ENCODE peak calls at places on chromosome 2, in nine cellular contexts. S is CD4-positive, alpha-beta T cell; X is HepG2; Q is lung; P is Caco-2; E is foreskin fibroblast; O is tibial nerve; I is mesothelial cell of epicardium; R is Calu3. K is an unnamed sample.

GRCh38 chr2:74577448-74577847 is 22.9 kb downstream of the DOK1 start:
- DNase-seq in P (no peak), R (no peak), Q (no peak), I (no peak), X (no peak), O (no peak), S (no peak), E (peak), K (no peak)

GRCh38 chr2:52931660-52932059 is 835.9 kb upstream of the CHAC2 start:
- DNase-seq in R (no peak), S (no peak), I (no peak), Q (no peak), P (no peak), O (no peak), E (no peak), X (no peak), K (no peak)

GRCh38 chr2:42567806-42568429 is 514 bp upstream of the MTA3 start:
- DNase-seq in S (peak), Q (peak), X (peak), O (no peak), I (peak), P (peak), R (peak), E (peak), K (no peak)

GRCh38 chr2:233093721-233094120 is 33.6 kb downstream of the INPP5D start:
- DNase-seq in I (no peak), S (no peak), X (no peak), Q (no peak), E (no peak), R (no peak), O (no peak), P (no peak), K (no peak)

GRCh38 chr2:47015206-47015605 is 99.6 kb upstream of the MCFD2 start:
- DNase-seq in X (peak), P (no peak), I (no peak), O (no peak), Q (no peak), S (no peak), R (peak), E (no peak), K (no peak)

GRCh38 chr2:168457177-168457905 is 1.3 kb downstream of the CERS6 start:
- DNase-seq in R (no peak), S (no peak), P (no peak), Q (no peak), X (no peak), I (no peak), O (no peak), E (no peak), K (peak)

GRCh38 chr2:228827056-228827455 is 444.0 kb downstream of the PID1 start:
- DNase-seq in X (no peak), O (no peak), R (no peak), S (no peak), P (no peak), Q (no peak), E (peak), I (no peak), K (peak)

GRCh38 chr2:66443183-66443976 is 8.5 kb downstream of the MEIS1 start:
- DNase-seq in O (no peak), S (no peak), E (peak), Q (no peak), R (no peak), P (no peak), I (no peak), X (no peak), K (peak)

GRCh38 chr2:147331790-147332419 is 512.9 kb upstream of the ACVR2A start:
- DNase-seq in R (peak), X (peak), E (peak), S (peak), O (no peak), Q (no peak), I (no peak), P (no peak), K (peak)
- TF ChIP-seq CTCF in R (peak), X (peak), E (no peak), S (peak), O (no peak), Q (peak), I (peak), P (peak), K (peak)

GRCh38 chr2:205714789-205715411 is 32.6 kb downstream of the NRP2 start:
- DNase-seq in O (no peak), P (no peak), Q (no peak), R (no peak), S (no peak), E (no peak), X (no peak), I (no peak), K (no peak)

GRCh38 chr2:205712983-205713531 is 30.8 kb downstream of the NRP2 start:
- DNase-seq in E (no peak), I (no peak), O (no peak), Q (no peak), X (no peak), S (no peak), P (no peak), R (no peak), K (peak)

GRCh38 chr2:205717999-205718398 is 35.7 kb downstream of the NRP2 start:
- DNase-seq in I (no peak), Q (no peak), R (no peak), P (no peak), X (no peak), O (no peak), S (no peak), E (no peak), K (no peak)

GRCh38 chr2:205714058-205714776 is 31.9 kb downstream of the NRP2 start:
- DNase-seq in E (no peak), I (no peak), R (no peak), P (no peak), S (no peak), X (no peak), Q (no peak), O (no peak), K (no peak)

GRCh38 chr2:205716126-205716525 is 33.8 kb downstream of the NRP2 start:
- DNase-seq in P (no peak), S (no peak), I (no peak), X (no peak), O (no peak), Q (no peak), E (no peak), R (no peak), K (peak)
- TF ChIP-seq CTCF in P (no peak), S (no peak), I (no peak), X (peak), O (no peak), Q (no peak), E (no peak), R (no peak), K (peak)

GRCh38 chr2:219120082-219120481 is 40.5 kb downstream of the NHEJ1 start:
- DNase-seq in O (no peak), E (no peak), P (no peak), I (no peak), Q (no peak), R (no peak), S (no peak), X (no peak), K (peak)

GRCh38 chr2:219112651-219113338 is 47.8 kb downstream of the NHEJ1 start:
- DNase-seq in E (no peak), I (no peak), P (no peak), S (no peak), X (no peak), O (no peak), Q (no peak), R (no peak), K (no peak)

GRCh38 chr2:219118504-219118903 is 42.1 kb downstream of the NHEJ1 start:
- DNase-seq in I (no peak), S (no peak), R (no peak), Q (no peak), X (no peak), O (no peak), E (no peak), P (no peak), K (no peak)

GRCh38 chr2:219119422-219120043 is 41.1 kb downstream of the NHEJ1 start:
- DNase-seq in S (peak), P (peak), X (peak), O (peak), I (peak), Q (peak), E (peak), R (peak), K (peak)

DNA sequence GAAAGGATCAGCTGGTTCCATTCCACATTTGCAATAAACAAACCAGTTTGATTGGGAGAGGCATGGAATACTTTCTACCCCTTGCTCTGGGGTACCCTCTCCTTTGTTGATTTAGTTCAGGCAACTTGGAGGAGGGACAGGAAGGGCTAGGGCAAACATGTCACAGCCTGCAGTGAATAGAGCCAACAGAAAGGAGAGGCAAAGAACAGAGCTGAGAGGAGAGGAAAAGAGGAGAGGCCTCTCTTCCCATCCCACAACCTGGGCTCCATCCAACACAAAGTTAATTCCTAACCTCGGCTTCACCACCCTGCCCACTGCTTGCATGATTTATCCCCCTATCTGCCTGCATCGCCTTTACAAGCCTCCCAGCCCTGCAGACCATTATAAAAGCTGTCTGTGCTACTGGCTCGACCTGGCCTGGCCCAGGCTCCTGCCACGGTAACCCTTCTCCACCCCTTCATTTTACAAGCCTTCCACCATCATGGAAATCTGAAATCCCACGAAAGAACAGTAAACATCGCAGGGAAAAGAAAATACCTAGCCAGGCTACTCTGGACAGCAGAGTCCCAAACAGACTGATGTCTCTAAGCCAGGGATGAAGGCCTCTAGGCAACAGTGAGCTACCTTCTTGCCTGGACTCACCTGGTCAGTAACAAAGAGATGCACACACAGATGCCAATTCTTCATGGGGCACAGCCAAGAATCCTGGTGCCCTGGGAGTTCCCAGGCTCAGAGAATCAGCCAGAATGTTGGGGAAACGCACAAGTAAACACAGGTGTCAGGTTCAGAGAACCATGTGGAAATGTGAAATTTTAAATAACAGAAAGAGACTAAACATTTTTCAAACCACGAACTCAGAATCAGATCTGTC is 43.6 kb downstream of the NHEJ1 start:
- DNase-seq in E (no peak), O (no peak), X (peak), S (no peak), R (no peak), Q (no peak), I (no peak), P (no peak), K (peak)
- TF ChIP-seq CTCF in E (no peak), O (no peak), X (peak), S (no peak), R (no peak), Q (no peak), I (no peak), P (no peak), K (no peak)

GRCh38 chr2:79040967-79041582 is 15.6 kb downstream of the REG3G start:
- DNase-seq in R (no peak), S (no peak), P (no peak), Q (no peak), E (no peak), O (no peak), X (peak), I (no peak), K (no peak)
- TF ChIP-seq CTCF in R (no peak), S (no peak), P (peak), Q (no peak), E (no peak), O (peak), X (peak), I (peak), K (peak)

DNA sequence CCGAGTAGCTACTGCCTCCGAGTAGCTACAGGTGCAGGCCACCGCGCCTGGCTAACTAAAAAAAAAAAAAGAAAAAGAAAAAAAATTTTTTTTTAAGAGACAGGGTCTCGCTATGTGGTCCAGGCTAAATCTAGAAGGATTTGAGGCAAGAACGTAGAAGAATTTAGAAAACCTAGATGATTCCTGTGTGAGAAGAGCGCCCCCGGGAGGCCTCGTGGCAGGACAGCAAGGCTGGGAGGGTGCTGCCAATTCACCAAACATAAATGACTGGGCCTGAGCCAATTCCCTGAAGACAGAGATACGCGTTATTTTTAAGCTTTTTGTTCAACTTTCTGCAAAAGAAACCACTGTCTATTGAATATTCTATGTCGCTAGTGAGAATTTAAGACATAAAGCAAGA is 90.1 kb upstream of the TGFA start:
- DNase-seq in P (no peak), I (no peak), S (no peak), R (peak), O (no peak), E (no peak), X (peak), Q (no peak), K (peak)
- TF ChIP-seq CTCF in P (no peak), I (no peak), S (peak), R (no peak), O (no peak), E (peak), X (peak), Q (no peak), K (peak)

K was measured in epithelial cell of esophagus.